ENCODE peak calls at places on chromosomes 16 and 17, in eight cellular contexts. D is GOT3; B is activated T-helper 1 cell treated with anti-CD3 and anti-CD28 coated beads, Interleukin-2, amount 50 U/mL, for 16 hours; Z is stimulated activated CD8-positive, alpha-beta memory T cell treated with anti-CD3 and anti-CD28 coated beads, Interleukin-12 subunit alpha, Interleukin-12 subunit beta, amount 100 ng/mL, for 4 hours; X is thoracic aorta; J is GM18507; O is Caco-2; S is NCI-H1092 treated with DMSO at 0.1 percent for 48 hours. F is an unnamed sample.

GRCh38 chr17:45127583-45128300 is 4.6 kb downstream of the PLCD3 start:
- DNase-seq in D (no peak), S (no peak), O (peak; percentile 74), B (no peak), X (no peak), J (no peak), Z (no peak), F (no peak)

GRCh38 chr16:79598341-79599181 is 2.0 kb downstream of the MAF start:
- DNase-seq in Z (peak; percentile 17), X (peak; percentile 16), J (no peak), S (peak; percentile 82), O (peak; percentile 68), D (no peak), B (peak; percentile 39), F (peak; percentile 75)

GRCh38 chr17:8485491-8485890 is 49.8 kb downstream of the NDEL1 start:
- DNase-seq in O (no peak), B (no peak), X (no peak), J (no peak), Z (no peak), D (no peak), S (no peak), F (no peak)

GRCh38 chr17:7589204-7589868 is 558 bp downstream of the SOX15 start:
- DNase-seq in S (no peak), J (peak; percentile 62), D (peak; percentile 40), Z (peak; percentile 50), X (no peak), B (no peak), O (no peak), F (no peak)

GRCh38 chr16:72172105-72173034 is at the start of gene PMFBP1:
- DNase-seq in J (peak; percentile 33), D (no peak), X (peak; percentile 29), B (no peak), S (no peak), O (no peak), Z (no peak), F (no peak)

GRCh38 chr16:89599451-89599858 is 14.0 kb upstream of the DPEP1 start:
- DNase-seq in X (no peak), B (no peak), Z (no peak), J (no peak), S (no peak), D (no peak), O (peak; percentile 85), F (no peak)

GRCh38 chr17:8725881-8726280 is 18.8 kb downstream of the CCDC42 start:
- DNase-seq in S (no peak), X (no peak), Z (no peak), O (no peak), B (no peak), J (no peak), D (no peak), F (no peak)

GRCh38 chr17:14245629-14246028 is 9.0 kb upstream of the CDRT15 start:
- DNase-seq in B (no peak), D (no peak), Z (no peak), X (no peak), S (no peak), O (no peak), J (no peak), F (no peak)

GRCh38 chr17:43719578-43719977 is 39.0 kb downstream of the SOST start:
- DNase-seq in X (no peak), S (no peak), Z (no peak), D (no peak), O (no peak), J (no peak), B (no peak), F (no peak)

GRCh38 chr16:58056580-58056979 is 31.0 kb downstream of the MMP15 start:
- DNase-seq in O (no peak), B (no peak), S (no peak), D (no peak), Z (no peak), X (no peak), J (no peak), F (no peak)

GRCh38 chr17:74280093-74280513 is 6.1 kb downstream of the DNAI2 start:
- DNase-seq in X (no peak), B (peak; percentile 29), D (no peak), S (no peak), J (no peak), O (no peak), Z (peak; percentile 31), F (no peak)

GRCh38 chr16:3431779-3432219 is 11.5 kb downstream of the ZNF597 start:
- DNase-seq in J (peak; percentile 11), B (peak; percentile 32), D (peak; percentile 21), Z (peak; percentile 16), X (no peak), S (no peak), O (no peak), F (no peak)

GRCh38 chr17:82884341-82884871 is 44.6 kb upstream of the ZNF750 start:
- DNase-seq in X (no peak), J (no peak), S (no peak), D (no peak), Z (no peak), O (no peak), B (no peak), F (no peak)

F was measured in type B pancreatic cell.